ENCODE peak calls at places on chromosome 13, in five cellular contexts. E is lower leg skin, H is mammary epithelial cell, A is endothelial cell, T is foreskin keratinocyte. O is an unnamed sample.

GRCh38 chr13:27182844-27183497 is 11.4 kb upstream of the USP12 start:
- DNase-seq in E (peak), T (no peak), H (peak), A (no peak), O (no peak)

GRCh38 chr13:110339263-110339662 is 32.2 kb downstream of the COL4A2 start:
- DNase-seq in T (no peak), E (no peak), H (no peak), A (no peak), O (no peak)

GRCh38 chr13:109297628-109298027 is 488.8 kb downstream of the IRS2 start:
- DNase-seq in T (peak), A (no peak), E (no peak), H (peak), O (no peak)

GRCh38 chr13:38767506-38768265 is 80.8 kb downstream of the FREM2 start:
- DNase-seq in H (peak), E (no peak), A (no peak), T (peak), O (no peak)

GRCh38 chr13:34409496-34410163 is 532.4 kb upstream of the NBEA start:
- DNase-seq in H (no peak), T (no peak), E (no peak), A (no peak), O (no peak)

GRCh38 chr13:100347941-100348340 is 240.6 kb downstream of the GGACT start:
- DNase-seq in A (no peak), E (no peak), H (peak), T (peak), O (no peak)

GRCh38 chr13:110123041-110123809 is 183.7 kb downstream of the COL4A1 start:
- DNase-seq in A (no peak), T (no peak), H (peak), E (peak), O (no peak)

GRCh38 chr13:109727251-109727650 is 59.1 kb downstream of the IRS2 start:
- DNase-seq in H (no peak), T (no peak), A (no peak), E (no peak), O (no peak)

GRCh38 chr13:100338265-100338664 is 249.4 kb downstream of the PCCA start:
- DNase-seq in A (no peak), H (no peak), T (no peak), E (no peak), O (no peak)

GRCh38 chr13:26051231-26052135 is at the start of gene SHISA2:
- DNase-seq in E (no peak), H (peak), A (peak), T (peak), O (peak)

GRCh38 chr13:33537691-33538090 is 252.1 kb upstream of the STARD13 start:
- DNase-seq in T (no peak), H (no peak), E (no peak), A (no peak), O (no peak)

GRCh38 chr13:23432589-23432988 is 913 bp downstream of the SACS start:
- DNase-seq in E (no peak), T (no peak), H (no peak), A (no peak), O (no peak)

GRCh38 chr13:26601669-26602068 is 44.2 kb downstream of the WASF3 start:
- DNase-seq in T (peak), A (no peak), H (peak), E (no peak), O (peak)

GRCh38 chr13:23623394-23623793 is 53.2 kb downstream of the TNFRSF19 start:
- DNase-seq in E (no peak), T (no peak), H (no peak), A (no peak), O (no peak)

GRCh38 chr13:83184819-83185218 is 697.5 kb downstream of the SLITRK1 start:
- DNase-seq in T (peak), A (no peak), H (peak), E (no peak), O (no peak)

GRCh38 chr13:77674802-77675201 is 22.7 kb upstream of the SLAIN1 start:
- DNase-seq in A (no peak), H (no peak), E (no peak), T (no peak), O (no peak)

GRCh38 chr13:46675016-46675415 is 121.9 kb downstream of the ESD start:
- DNase-seq in A (no peak), E (no peak), H (no peak), T (no peak), O (no peak)

GRCh38 chr13:46683879-46684278 is 113.1 kb downstream of the ESD start:
- DNase-seq in T (no peak), H (no peak), A (no peak), E (no peak), O (no peak)

GRCh38 chr13:46676378-46676725 is 120.6 kb downstream of the ESD start:
- DNase-seq in A (no peak), E (no peak), T (no peak), H (no peak), O (no peak)

GRCh38 chr13:46682015-46682414 is 114.9 kb downstream of the ESD start:
- DNase-seq in A (no peak), H (no peak), T (no peak), E (no peak), O (no peak)

GRCh38 chr13:46679369-46680180 is 117.4 kb downstream of the ESD start:
- DNase-seq in E (no peak), T (no peak), H (no peak), A (no peak), O (peak)
- TF ChIP-seq CTCF in E (no peak), T (peak), H (no peak), A (no peak), O (no peak)

DNA sequence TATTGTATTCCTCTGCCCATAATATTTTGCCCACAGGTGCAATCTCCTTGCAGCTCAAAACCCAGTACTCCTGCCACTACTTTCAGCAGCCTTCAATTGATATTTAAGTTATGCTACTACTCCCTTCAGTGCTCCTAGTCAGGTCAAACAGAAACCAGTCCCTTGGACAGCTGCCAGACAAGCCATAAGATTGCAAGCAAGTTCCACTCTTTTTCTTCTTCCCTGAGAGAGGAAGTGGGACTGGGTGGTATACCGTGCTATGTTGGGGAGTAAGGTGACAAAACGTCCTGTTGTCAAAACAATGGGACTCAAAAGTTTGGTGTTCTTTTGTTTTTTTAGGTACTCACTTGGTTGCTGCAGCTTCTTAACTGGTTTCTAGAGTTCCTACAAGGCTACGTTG is 63.1 kb upstream of the FRY start:
- DNase-seq in A (no peak), T (no peak), E (no peak), H (no peak), O (no peak)
- TF ChIP-seq CTCF in A (no peak), T (no peak), E (no peak), H (no peak), O (no peak)

GRCh38 chr13:24682353-24682752 is 2.1 kb downstream of the ATP12A start:
- DNase-seq in T (no peak), A (no peak), H (no peak), E (no peak), O (no peak)

GRCh38 chr13:24679686-24680085 is 522 bp upstream of the ATP12A start:
- DNase-seq in E (no peak), H (no peak), A (no peak), T (no peak), O (no peak)

GRCh38 chr13:24681930-24682329 is 1.7 kb downstream of the ATP12A start:
- DNase-seq in H (no peak), A (no peak), T (no peak), E (no peak), O (no peak)

GRCh38 chr13:24680921-24681585 is 845 bp downstream of the ATP12A start:
- DNase-seq in T (no peak), E (no peak), A (no peak), H (no peak), O (no peak)

GRCh38 chr13:24680258-24680920 is at the start of gene ATP12A:
- DNase-seq in E (no peak), H (peak), A (peak), T (no peak), O (peak)
- TF ChIP-seq CTCF in E (no peak), H (no peak), A (peak), T (peak), O (no peak)

DNA sequence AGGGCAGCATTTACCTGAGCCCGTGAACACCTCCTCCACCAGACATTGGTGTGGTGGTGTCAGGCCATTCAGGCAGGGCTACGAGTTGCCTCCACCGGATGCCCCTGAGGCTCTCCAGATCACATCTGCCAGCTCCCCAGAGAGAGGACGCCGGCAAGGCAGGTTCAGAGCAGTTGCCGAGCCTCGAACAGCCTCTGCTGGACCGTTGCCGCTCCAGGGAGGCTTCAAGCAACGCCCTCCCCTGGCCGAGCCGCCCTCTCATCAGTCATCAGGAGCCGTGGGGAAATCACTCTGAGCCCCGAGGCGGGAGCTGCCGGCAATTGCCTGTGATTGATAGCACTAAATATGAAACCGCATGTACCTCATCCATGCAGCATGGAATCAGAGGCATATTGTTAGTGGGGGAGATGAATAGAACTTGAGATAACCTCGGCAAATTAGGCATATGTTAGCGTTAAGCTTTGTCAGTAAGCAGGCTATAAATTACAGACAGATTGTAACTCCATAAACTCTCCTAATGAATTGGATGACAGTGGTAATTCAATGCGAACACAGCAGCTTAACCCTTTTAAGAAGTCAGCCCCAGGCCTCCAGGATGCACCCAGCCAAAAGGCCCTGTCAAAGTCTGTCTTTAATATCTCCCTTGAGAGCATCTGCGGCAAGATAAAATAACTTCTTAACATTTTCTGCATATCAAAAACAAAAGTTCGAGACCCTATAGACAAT is 29.8 kb upstream of the SPACA7 start:
- DNase-seq in A (peak), T (peak), H (no peak), E (no peak), O (no peak)
- TF ChIP-seq CTCF in A (no peak), T (no peak), H (no peak), E (no peak), O (no peak)